ENCODE peak calls at places on chromosome 6, in eight cellular contexts. One of them, this sample, is unnamed.

GRCh38 chr6:43716099-43716498 is 28.5 kb upstream of the MRPS18A start:
- DNase-seq in thyroid gland: no peak
- DNase-seq in SJSA1: no peak
- DNase-seq in mammary epithelial cell: no peak
- DNase-seq in right lobe of liver: no peak
- DNase-seq in astrocyte: no peak
- DNase-seq in IMR-90: no peak
- DNase-seq in GM12878: no peak
- DNase-seq in this sample: no peak

GRCh38 chr6:44258325-44258863 is 1.1 kb upstream of the SLC35B2 start:
- DNase-seq in mammary epithelial cell: no peak
- DNase-seq in SJSA1: no peak
- DNase-seq in thyroid gland: no peak
- DNase-seq in right lobe of liver: peak; percentile 49
- DNase-seq in IMR-90: no peak
- DNase-seq in GM12878: no peak
- DNase-seq in astrocyte: no peak
- DNase-seq in this sample: no peak

GRCh38 chr6:29014729-29015608 is 9.9 kb upstream of the ZNF311 start:
- DNase-seq in right lobe of liver: no peak
- DNase-seq in astrocyte: peak; percentile 39
- DNase-seq in GM12878: no peak
- DNase-seq in SJSA1: no peak
- DNase-seq in mammary epithelial cell: peak; percentile 26
- DNase-seq in IMR-90: no peak
- DNase-seq in thyroid gland: no peak
- DNase-seq in this sample: no peak

GRCh38 chr6:48825501-48826317 is 637.3 kb downstream of the MMUT start:
- DNase-seq in SJSA1: peak; percentile 66
- DNase-seq in mammary epithelial cell: no peak
- DNase-seq in GM12878: no peak
- DNase-seq in right lobe of liver: no peak
- DNase-seq in IMR-90: peak; percentile 49
- DNase-seq in astrocyte: no peak
- DNase-seq in thyroid gland: no peak
- DNase-seq in this sample: no peak

GRCh38 chr6:106117579-106117978 is 31.4 kb downstream of the PRDM1 start:
- DNase-seq in SJSA1: no peak
- DNase-seq in GM12878: no peak
- DNase-seq in IMR-90: no peak
- DNase-seq in right lobe of liver: no peak
- DNase-seq in thyroid gland: no peak
- DNase-seq in astrocyte: no peak
- DNase-seq in mammary epithelial cell: no peak
- DNase-seq in this sample: no peak

GRCh38 chr6:98827295-98828159 is 6.8 kb upstream of the POU3F2 start:
- DNase-seq in thyroid gland: no peak
- DNase-seq in IMR-90: no peak
- DNase-seq in SJSA1: no peak
- DNase-seq in right lobe of liver: no peak
- DNase-seq in astrocyte: no peak
- DNase-seq in mammary epithelial cell: no peak
- DNase-seq in GM12878: no peak
- DNase-seq in this sample: no peak

GRCh38 chr6:155001482-155001881 is 6.4 kb downstream of the TIAM2 start:
- DNase-seq in mammary epithelial cell: no peak
- DNase-seq in GM12878: no peak
- DNase-seq in right lobe of liver: no peak
- DNase-seq in thyroid gland: no peak
- DNase-seq in IMR-90: peak; percentile 47
- DNase-seq in SJSA1: no peak
- DNase-seq in astrocyte: peak; percentile 46
- DNase-seq in this sample: no peak

GRCh38 chr6:13614126-13614925 is 809 bp upstream of the NOL7 start:
- DNase-seq in right lobe of liver: peak; percentile 76
- DNase-seq in IMR-90: no peak
- DNase-seq in GM12878: no peak
- DNase-seq in astrocyte: no peak
- DNase-seq in thyroid gland: peak; percentile 66
- DNase-seq in mammary epithelial cell: no peak
- DNase-seq in SJSA1: no peak
- DNase-seq in this sample: no peak

GRCh38 chr6:17178301-17178700 is 76.5 kb downstream of the STMND1 start:
- DNase-seq in IMR-90: no peak
- DNase-seq in astrocyte: no peak
- DNase-seq in thyroid gland: peak; percentile 9
- DNase-seq in mammary epithelial cell: no peak
- DNase-seq in GM12878: no peak
- DNase-seq in right lobe of liver: no peak
- DNase-seq in SJSA1: no peak
- DNase-seq in this sample: no peak

GRCh38 chr6:17178754-17179153 is 76.9 kb downstream of the STMND1 start:
- DNase-seq in mammary epithelial cell: no peak
- DNase-seq in IMR-90: no peak
- DNase-seq in SJSA1: no peak
- DNase-seq in right lobe of liver: no peak
- DNase-seq in thyroid gland: peak; percentile 23
- DNase-seq in GM12878: no peak
- DNase-seq in astrocyte: no peak
- DNase-seq in this sample: no peak

GRCh38 chr6:17179246-17180073 is 77.6 kb downstream of the STMND1 start:
- DNase-seq in mammary epithelial cell: peak; percentile 82
- DNase-seq in GM12878: no peak
- DNase-seq in right lobe of liver: no peak
- DNase-seq in astrocyte: peak; percentile 52
- DNase-seq in thyroid gland: no peak
- DNase-seq in SJSA1: no peak
- DNase-seq in IMR-90: peak; percentile 68
- DNase-seq in this sample: no peak
- H3K4me3 ChIP-seq in mammary epithelial cell: no peak overlapping the region
- H3K4me3 ChIP-seq in GM12878: no peak overlapping the region
- H3K4me3 ChIP-seq in right lobe of liver: no peak overlapping the region
- H3K4me3 ChIP-seq in astrocyte: no peak overlapping the region
- H3K4me3 ChIP-seq in thyroid gland: no peak overlapping the region
- H3K4me3 ChIP-seq in SJSA1: no peak overlapping the region
- H3K4me3 ChIP-seq in IMR-90: no peak overlapping the region
- H3K4me3 ChIP-seq in this sample: no peak overlapping the region

GRCh38 chr6:31691564-31692108 is 10.8 kb upstream of the LY6G5C start:
- DNase-seq in IMR-90: no peak
- DNase-seq in astrocyte: no peak
- DNase-seq in SJSA1: no peak
- DNase-seq in thyroid gland: no peak
- DNase-seq in GM12878: no peak
- DNase-seq in right lobe of liver: no peak
- DNase-seq in mammary epithelial cell: no peak
- DNase-seq in this sample: no peak

GRCh38 chr6:31691078-31691463 is 10.2 kb upstream of the LY6G5C start:
- DNase-seq in SJSA1: no peak
- DNase-seq in thyroid gland: no peak
- DNase-seq in astrocyte: no peak
- DNase-seq in IMR-90: no peak
- DNase-seq in mammary epithelial cell: no peak
- DNase-seq in right lobe of liver: no peak
- DNase-seq in GM12878: no peak
- DNase-seq in this sample: no peak

GRCh38 chr6:31692886-31693285 is 10.2 kb downstream of the ABHD16A start:
- DNase-seq in IMR-90: no peak
- DNase-seq in SJSA1: no peak
- DNase-seq in thyroid gland: no peak
- DNase-seq in mammary epithelial cell: no peak
- DNase-seq in astrocyte: no peak
- DNase-seq in GM12878: no peak
- DNase-seq in right lobe of liver: no peak
- DNase-seq in this sample: no peak

GRCh38 chr6:31693535-31693934 is 9.6 kb downstream of the ABHD16A start:
- DNase-seq in thyroid gland: no peak
- DNase-seq in right lobe of liver: no peak
- DNase-seq in SJSA1: no peak
- DNase-seq in GM12878: no peak
- DNase-seq in IMR-90: no peak
- DNase-seq in mammary epithelial cell: no peak
- DNase-seq in astrocyte: no peak
- DNase-seq in this sample: no peak

GRCh38 chr6:31692353-31692752 is 10.8 kb downstream of the ABHD16A start:
- DNase-seq in astrocyte: no peak
- DNase-seq in IMR-90: no peak
- DNase-seq in SJSA1: no peak
- DNase-seq in thyroid gland: no peak
- DNase-seq in right lobe of liver: no peak
- DNase-seq in mammary epithelial cell: no peak
- DNase-seq in GM12878: no peak
- DNase-seq in this sample: no peak
- H3K36me3 ChIP-seq in astrocyte: peaks cover 29% of the 10 kb centered on the region
- H3K36me3 ChIP-seq in IMR-90: peaks cover 71% of the 10 kb centered on the region
- H3K36me3 ChIP-seq in SJSA1: peaks cover 75% of the 10 kb centered on the region
- H3K36me3 ChIP-seq in thyroid gland: peaks cover 71% of the 10 kb centered on the region
- H3K36me3 ChIP-seq in right lobe of liver: peaks cover 40% of the 10 kb centered on the region
- H3K36me3 ChIP-seq in mammary epithelial cell: peaks cover 5% of the 10 kb centered on the region
- H3K36me3 ChIP-seq in GM12878: peaks cover 17% of the 10 kb centered on the region
- H3K36me3 ChIP-seq in this sample: peaks cover 44% of the 10 kb centered on the region

DNA sequence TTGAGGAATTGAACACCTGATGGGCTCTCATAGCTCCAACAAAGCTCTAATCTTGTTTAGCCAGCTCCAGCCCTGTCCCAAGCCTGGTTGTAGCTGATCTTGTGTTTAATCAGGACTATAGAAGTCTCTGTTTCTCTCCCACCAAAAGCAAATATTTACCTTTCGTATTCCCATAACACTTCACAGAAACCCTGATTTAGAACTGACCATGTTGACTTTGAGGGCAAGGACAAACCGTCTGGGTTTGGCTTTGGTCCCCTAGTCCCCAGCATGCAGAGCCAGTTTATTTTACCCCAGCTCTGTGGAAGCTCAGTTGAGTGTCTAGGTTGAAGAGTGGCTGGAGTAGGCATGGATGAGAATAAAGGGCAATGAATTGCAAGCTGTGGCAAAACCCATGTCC is 18.0 kb upstream of the SIM1 start:
- DNase-seq in IMR-90: no peak
- DNase-seq in thyroid gland: no peak
- DNase-seq in mammary epithelial cell: no peak
- DNase-seq in GM12878: no peak
- DNase-seq in SJSA1: no peak
- DNase-seq in right lobe of liver: no peak
- DNase-seq in astrocyte: no peak
- DNase-seq in this sample: no peak
- H3K27me3 ChIP-seq in IMR-90: peaks cover 15% of the 10 kb centered on the region
- H3K27me3 ChIP-seq in thyroid gland: no peaks in the 10 kb centered on the region
- H3K27me3 ChIP-seq in mammary epithelial cell: no peaks in the 10 kb centered on the region
- H3K27me3 ChIP-seq in GM12878: no peaks in the 10 kb centered on the region
- H3K27me3 ChIP-seq in SJSA1: no peaks in the 10 kb centered on the region
- H3K27me3 ChIP-seq in right lobe of liver: no peaks in the 10 kb centered on the region
- H3K27me3 ChIP-seq in astrocyte: no peaks in the 10 kb centered on the region
- H3K27me3 ChIP-seq in this sample: no peaks in the 10 kb centered on the region

DNA sequence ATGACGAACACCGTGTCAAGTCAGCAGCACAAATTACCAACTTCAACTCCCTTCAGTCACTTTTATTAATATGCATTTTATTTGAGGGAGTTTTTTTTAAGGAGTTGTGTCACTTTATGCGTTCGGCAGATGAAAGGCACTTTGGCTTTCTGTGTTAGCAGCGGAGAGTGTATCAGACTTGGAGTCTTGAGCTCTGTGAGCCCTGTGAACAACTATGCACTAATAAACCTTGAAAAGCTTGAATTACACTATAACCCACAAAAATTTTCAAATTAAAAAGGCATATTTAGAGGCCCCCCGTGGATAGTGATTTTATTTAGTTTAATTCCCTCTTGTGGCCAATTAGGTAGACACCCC is 335.3 kb upstream of the NT5E start:
- DNase-seq in IMR-90: no peak
- DNase-seq in right lobe of liver: no peak
- DNase-seq in thyroid gland: no peak
- DNase-seq in GM12878: no peak
- DNase-seq in SJSA1: no peak
- DNase-seq in mammary epithelial cell: no peak
- DNase-seq in astrocyte: no peak
- DNase-seq in this sample: no peak
- H3K4me3 ChIP-seq in IMR-90: no peak overlapping the region
- H3K4me3 ChIP-seq in right lobe of liver: no peak overlapping the region
- H3K4me3 ChIP-seq in thyroid gland: no peak overlapping the region
- H3K4me3 ChIP-seq in GM12878: no peak overlapping the region
- H3K4me3 ChIP-seq in SJSA1: no peak overlapping the region
- H3K4me3 ChIP-seq in mammary epithelial cell: peak overlapping the region; percentile 25
- H3K4me3 ChIP-seq in astrocyte: no peak overlapping the region
- H3K4me3 ChIP-seq in this sample: no peak overlapping the region

GRCh38 chr6:144653885-144654505 is 368.9 kb downstream of the UTRN start:
- DNase-seq in mammary epithelial cell: no peak
- DNase-seq in thyroid gland: no peak
- DNase-seq in astrocyte: peak; percentile 57
- DNase-seq in right lobe of liver: no peak
- DNase-seq in IMR-90: no peak
- DNase-seq in GM12878: peak; percentile 45
- DNase-seq in SJSA1: no peak
- DNase-seq in this sample: peak; percentile 21

GRCh38 chr6:144651219-144651618 is 366.1 kb downstream of the UTRN start:
- DNase-seq in thyroid gland: no peak
- DNase-seq in right lobe of liver: no peak
- DNase-seq in GM12878: no peak
- DNase-seq in mammary epithelial cell: no peak
- DNase-seq in SJSA1: no peak
- DNase-seq in astrocyte: no peak
- DNase-seq in IMR-90: no peak
- DNase-seq in this sample: no peak

GRCh38 chr6:144655376-144655775 is 370.2 kb downstream of the UTRN start:
- DNase-seq in IMR-90: peak; percentile 85
- DNase-seq in right lobe of liver: no peak
- DNase-seq in GM12878: no peak
- DNase-seq in astrocyte: no peak
- DNase-seq in SJSA1: no peak
- DNase-seq in mammary epithelial cell: no peak
- DNase-seq in thyroid gland: no peak
- DNase-seq in this sample: no peak

GRCh38 chr6:144649085-144649484 is 363.9 kb downstream of the UTRN start:
- DNase-seq in mammary epithelial cell: no peak
- DNase-seq in GM12878: no peak
- DNase-seq in IMR-90: no peak
- DNase-seq in right lobe of liver: no peak
- DNase-seq in SJSA1: no peak
- DNase-seq in thyroid gland: no peak
- DNase-seq in astrocyte: no peak
- DNase-seq in this sample: no peak

GRCh38 chr6:144652292-144652891 is 367.3 kb downstream of the UTRN start:
- DNase-seq in astrocyte: no peak
- DNase-seq in SJSA1: no peak
- DNase-seq in mammary epithelial cell: no peak
- DNase-seq in IMR-90: no peak
- DNase-seq in thyroid gland: no peak
- DNase-seq in right lobe of liver: no peak
- DNase-seq in GM12878: no peak
- DNase-seq in this sample: no peak
- H3K36me3 ChIP-seq in astrocyte: no peaks in the 10 kb centered on the region
- H3K36me3 ChIP-seq in SJSA1: no peaks in the 10 kb centered on the region
- H3K36me3 ChIP-seq in mammary epithelial cell: no peaks in the 10 kb centered on the region
- H3K36me3 ChIP-seq in IMR-90: no peaks in the 10 kb centered on the region
- H3K36me3 ChIP-seq in thyroid gland: no peaks in the 10 kb centered on the region
- H3K36me3 ChIP-seq in right lobe of liver: no peaks in the 10 kb centered on the region
- H3K36me3 ChIP-seq in GM12878: no peaks in the 10 kb centered on the region
- H3K36me3 ChIP-seq in this sample: no peaks in the 10 kb centered on the region